ENCODE peak calls at places on chromosomes 3 and 15, in seven cellular contexts. One of them, this sample, is unnamed.

GRCh38 chr15:80455668-80456442 is 51.7 kb downstream of the ARNT2 start:
- DNase-seq in AG10803: peak; percentile 96
- DNase-seq in fibroblast of lung: peak; percentile 94
- DNase-seq in astrocyte: peak; percentile 92
- DNase-seq in nephron progenitor cell: peak; percentile 63
- DNase-seq in B cell: peak; percentile 59
- DNase-seq in SK-N-SH: peak; percentile 75
- DNase-seq in this sample: peak; percentile 93

GRCh38 chr15:47196057-47196456 is 521.2 kb upstream of the SEMA6D start:
- DNase-seq in AG10803: peak; percentile 83
- DNase-seq in fibroblast of lung: peak; percentile 76
- DNase-seq in astrocyte: peak; percentile 62
- DNase-seq in nephron progenitor cell: peak; percentile 87
- DNase-seq in B cell: peak; percentile 42
- DNase-seq in SK-N-SH: peak; percentile 70
- DNase-seq in this sample: peak; percentile 83

GRCh38 chr3:76372497-76372896 is 587.1 kb upstream of the ZNF717 start:
- DNase-seq in AG10803: no peak
- DNase-seq in fibroblast of lung: no peak
- DNase-seq in astrocyte: no peak
- DNase-seq in nephron progenitor cell: no peak
- DNase-seq in B cell: no peak
- DNase-seq in SK-N-SH: no peak
- DNase-seq in this sample: no peak

GRCh38 chr3:151058742-151059141 is 26.7 kb upstream of the MED12L start:
- DNase-seq in AG10803: no peak
- DNase-seq in fibroblast of lung: no peak
- DNase-seq in astrocyte: no peak
- DNase-seq in nephron progenitor cell: no peak
- DNase-seq in B cell: no peak
- DNase-seq in SK-N-SH: no peak
- DNase-seq in this sample: no peak

GRCh38 chr15:69468241-69469121 is 15.9 kb downstream of the RPLP1 start:
- DNase-seq in AG10803: no peak
- DNase-seq in fibroblast of lung: peak; percentile 92
- DNase-seq in astrocyte: peak; percentile 91
- DNase-seq in nephron progenitor cell: no peak
- DNase-seq in B cell: no peak
- DNase-seq in SK-N-SH: peak; percentile 38
- DNase-seq in this sample: peak; percentile 39

GRCh38 chr3:12752803-12753202 is 6.3 kb downstream of the TMEM40 start:
- DNase-seq in AG10803: peak; percentile 26
- DNase-seq in fibroblast of lung: peak; percentile 16
- DNase-seq in astrocyte: no peak
- DNase-seq in nephron progenitor cell: no peak
- DNase-seq in B cell: no peak
- DNase-seq in SK-N-SH: no peak
- DNase-seq in this sample: no peak

GRCh38 chr15:58447244-58448010 is 15.6 kb downstream of the LIPC start:
- DNase-seq in AG10803: peak; percentile 92
- DNase-seq in fibroblast of lung: peak; percentile 96
- DNase-seq in astrocyte: peak; percentile 97
- DNase-seq in nephron progenitor cell: no peak
- DNase-seq in B cell: no peak
- DNase-seq in SK-N-SH: no peak
- DNase-seq in this sample: no peak

GRCh38 chr3:193756536-193756935 is 163.5 kb downstream of the OPA1 start:
- DNase-seq in AG10803: no peak
- DNase-seq in fibroblast of lung: no peak
- DNase-seq in astrocyte: no peak
- DNase-seq in nephron progenitor cell: no peak
- DNase-seq in B cell: no peak
- DNase-seq in SK-N-SH: no peak
- DNase-seq in this sample: no peak

GRCh38 chr3:154074966-154075365 is 46.2 kb upstream of the ARHGEF26 start:
- DNase-seq in AG10803: no peak
- DNase-seq in fibroblast of lung: no peak
- DNase-seq in astrocyte: no peak
- DNase-seq in nephron progenitor cell: no peak
- DNase-seq in B cell: no peak
- DNase-seq in SK-N-SH: no peak
- DNase-seq in this sample: no peak

GRCh38 chr3:38102073-38102844 is 34.7 kb downstream of the ACAA1 start:
- DNase-seq in AG10803: no peak
- DNase-seq in fibroblast of lung: no peak
- DNase-seq in astrocyte: no peak
- DNase-seq in nephron progenitor cell: no peak
- DNase-seq in B cell: no peak
- DNase-seq in SK-N-SH: no peak
- DNase-seq in this sample: no peak

GRCh38 chr15:98907921-98908490 is 99.6 kb downstream of the PGPEP1L start:
- DNase-seq in AG10803: no peak
- DNase-seq in fibroblast of lung: no peak
- DNase-seq in astrocyte: no peak
- DNase-seq in nephron progenitor cell: no peak
- DNase-seq in B cell: no peak
- DNase-seq in SK-N-SH: no peak
- DNase-seq in this sample: no peak

GRCh38 chr15:79002631-79003030 is 57.8 kb upstream of the CTSH start:
- DNase-seq in AG10803: peak; percentile 61
- DNase-seq in fibroblast of lung: no peak
- DNase-seq in astrocyte: no peak
- DNase-seq in nephron progenitor cell: no peak
- DNase-seq in B cell: no peak
- DNase-seq in SK-N-SH: no peak
- DNase-seq in this sample: no peak

GRCh38 chr15:75307778-75308390 is 25.2 kb downstream of the GOLGA6D start:
- DNase-seq in AG10803: no peak
- DNase-seq in fibroblast of lung: no peak
- DNase-seq in astrocyte: no peak
- DNase-seq in nephron progenitor cell: peak; percentile 63
- DNase-seq in B cell: no peak
- DNase-seq in SK-N-SH: peak; percentile 69
- DNase-seq in this sample: peak; percentile 15

GRCh38 chr3:195224156-195224979 is 46.6 kb downstream of the XXYLT1 start:
- DNase-seq in AG10803: no peak
- DNase-seq in fibroblast of lung: no peak
- DNase-seq in astrocyte: no peak
- DNase-seq in nephron progenitor cell: no peak
- DNase-seq in B cell: no peak
- DNase-seq in SK-N-SH: no peak
- DNase-seq in this sample: no peak

GRCh38 chr15:80015156-80015555 is 44.2 kb upstream of the BCL2A1 start:
- DNase-seq in AG10803: no peak
- DNase-seq in fibroblast of lung: no peak
- DNase-seq in astrocyte: no peak
- DNase-seq in nephron progenitor cell: no peak
- DNase-seq in B cell: no peak
- DNase-seq in SK-N-SH: no peak
- DNase-seq in this sample: no peak

GRCh38 chr3:100089802-100090668 is 24.3 kb downstream of the FILIP1L start:
- DNase-seq in AG10803: peak; percentile 67
- DNase-seq in fibroblast of lung: peak; percentile 70
- DNase-seq in astrocyte: peak; percentile 55
- DNase-seq in nephron progenitor cell: no peak
- DNase-seq in B cell: no peak
- DNase-seq in SK-N-SH: no peak
- DNase-seq in this sample: peak; percentile 72

GRCh38 chr3:24952388-24952787 is 457.7 kb upstream of the THRB start:
- DNase-seq in AG10803: no peak
- DNase-seq in fibroblast of lung: no peak
- DNase-seq in astrocyte: no peak
- DNase-seq in nephron progenitor cell: no peak
- DNase-seq in B cell: no peak
- DNase-seq in SK-N-SH: no peak
- DNase-seq in this sample: no peak

GRCh38 chr15:76905013-76905839 is at the start of gene SCAPER:
- DNase-seq in AG10803: peak; percentile 84
- DNase-seq in fibroblast of lung: peak; percentile 85
- DNase-seq in astrocyte: peak; percentile 73
- DNase-seq in nephron progenitor cell: peak; percentile 97
- DNase-seq in B cell: peak; percentile 91
- DNase-seq in SK-N-SH: peak; percentile 97
- DNase-seq in this sample: peak; percentile 74

GRCh38 chr15:42723068-42723467 is 13.9 kb downstream of the CDAN1 start:
- DNase-seq in AG10803: no peak
- DNase-seq in fibroblast of lung: no peak
- DNase-seq in astrocyte: no peak
- DNase-seq in nephron progenitor cell: no peak
- DNase-seq in B cell: no peak
- DNase-seq in SK-N-SH: peak; percentile 11
- DNase-seq in this sample: no peak

GRCh38 chr15:34206016-34206415 is 3.9 kb downstream of the KATNBL1 start:
- DNase-seq in AG10803: no peak
- DNase-seq in fibroblast of lung: peak; percentile 78
- DNase-seq in astrocyte: peak; percentile 64
- DNase-seq in nephron progenitor cell: no peak
- DNase-seq in B cell: no peak
- DNase-seq in SK-N-SH: no peak
- DNase-seq in this sample: peak; percentile 19

GRCh38 chr3:182568756-182569155 is 224.5 kb upstream of the ATP11B start:
- DNase-seq in AG10803: no peak
- DNase-seq in fibroblast of lung: no peak
- DNase-seq in astrocyte: no peak
- DNase-seq in nephron progenitor cell: no peak
- DNase-seq in B cell: no peak
- DNase-seq in SK-N-SH: no peak
- DNase-seq in this sample: no peak

GRCh38 chr15:68652141-68652540 is 73.3 kb downstream of the CORO2B start:
- DNase-seq in AG10803: peak; percentile 45
- DNase-seq in fibroblast of lung: no peak
- DNase-seq in astrocyte: no peak
- DNase-seq in nephron progenitor cell: no peak
- DNase-seq in B cell: no peak
- DNase-seq in SK-N-SH: peak; percentile 41
- DNase-seq in this sample: no peak

GRCh38 chr3:114644372-114644771 is 350.5 kb downstream of the TIGIT start:
- DNase-seq in AG10803: no peak
- DNase-seq in fibroblast of lung: peak; percentile 39
- DNase-seq in astrocyte: no peak
- DNase-seq in nephron progenitor cell: no peak
- DNase-seq in B cell: no peak
- DNase-seq in SK-N-SH: no peak
- DNase-seq in this sample: no peak

GRCh38 chr3:11803977-11804903 is 42.4 kb downstream of the TAMM41 start:
- DNase-seq in AG10803: peak; percentile 73
- DNase-seq in fibroblast of lung: peak; percentile 50
- DNase-seq in astrocyte: peak; percentile 44
- DNase-seq in nephron progenitor cell: peak; percentile 27
- DNase-seq in B cell: peak; percentile 48
- DNase-seq in SK-N-SH: peak; percentile 57
- DNase-seq in this sample: peak; percentile 60

GRCh38 chr15:59993950-59994401 is 10.1 kb upstream of the FOXB1 start:
- DNase-seq in AG10803: no peak
- DNase-seq in fibroblast of lung: no peak
- DNase-seq in astrocyte: no peak
- DNase-seq in nephron progenitor cell: peak; percentile 48
- DNase-seq in B cell: no peak
- DNase-seq in SK-N-SH: peak; percentile 33
- DNase-seq in this sample: no peak
- TF ChIP-seq CTCF in AG10803: no peak
- TF ChIP-seq CTCF in fibroblast of lung: peak; percentile 13
- TF ChIP-seq CTCF in astrocyte: no peak
- TF ChIP-seq CTCF in nephron progenitor cell: peak; percentile 51
- TF ChIP-seq CTCF in B cell: no peak
- TF ChIP-seq CTCF in SK-N-SH: no peak
- TF ChIP-seq CTCF in this sample: peak; percentile 14

DNA sequence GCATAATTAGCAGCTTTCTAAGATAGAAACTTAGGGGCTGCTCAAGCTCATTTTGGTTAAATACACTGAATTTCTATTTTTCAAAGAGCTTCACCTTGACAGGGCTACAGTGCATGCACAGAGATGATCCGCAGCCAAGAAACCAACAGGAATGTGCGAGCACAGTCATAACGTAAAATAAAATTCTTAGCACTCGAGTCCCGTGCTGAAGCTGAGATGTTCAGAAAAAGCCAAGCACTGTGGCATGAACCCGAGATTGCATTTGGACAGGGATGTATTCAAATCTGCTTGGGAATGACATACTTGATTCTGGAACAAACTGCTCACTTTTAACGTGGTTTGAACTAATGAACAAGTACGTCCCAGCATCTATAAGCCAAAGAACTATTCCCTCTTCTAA is 340.3 kb downstream of the FOXP1 start:
- DNase-seq in AG10803: no peak
- DNase-seq in fibroblast of lung: peak; percentile 50
- DNase-seq in astrocyte: no peak
- DNase-seq in nephron progenitor cell: no peak
- DNase-seq in B cell: no peak
- DNase-seq in SK-N-SH: no peak
- DNase-seq in this sample: no peak
- TF ChIP-seq CTCF in AG10803: no peak
- TF ChIP-seq CTCF in fibroblast of lung: no peak
- TF ChIP-seq CTCF in astrocyte: no peak
- TF ChIP-seq CTCF in nephron progenitor cell: no peak
- TF ChIP-seq CTCF in B cell: no peak
- TF ChIP-seq CTCF in SK-N-SH: no peak
- TF ChIP-seq CTCF in this sample: no peak

GRCh38 chr15:31439328-31439727 is 112.7 kb downstream of the KLF13 start:
- DNase-seq in AG10803: no peak
- DNase-seq in fibroblast of lung: no peak
- DNase-seq in astrocyte: no peak
- DNase-seq in nephron progenitor cell: peak; percentile 23
- DNase-seq in B cell: no peak
- DNase-seq in SK-N-SH: no peak
- DNase-seq in this sample: no peak
- TF ChIP-seq CTCF in AG10803: peak; percentile 22
- TF ChIP-seq CTCF in fibroblast of lung: peak; percentile 13
- TF ChIP-seq CTCF in astrocyte: no peak
- TF ChIP-seq CTCF in nephron progenitor cell: no peak
- TF ChIP-seq CTCF in B cell: peak; percentile 5
- TF ChIP-seq CTCF in SK-N-SH: no peak
- TF ChIP-seq CTCF in this sample: peak; percentile 57

DNA sequence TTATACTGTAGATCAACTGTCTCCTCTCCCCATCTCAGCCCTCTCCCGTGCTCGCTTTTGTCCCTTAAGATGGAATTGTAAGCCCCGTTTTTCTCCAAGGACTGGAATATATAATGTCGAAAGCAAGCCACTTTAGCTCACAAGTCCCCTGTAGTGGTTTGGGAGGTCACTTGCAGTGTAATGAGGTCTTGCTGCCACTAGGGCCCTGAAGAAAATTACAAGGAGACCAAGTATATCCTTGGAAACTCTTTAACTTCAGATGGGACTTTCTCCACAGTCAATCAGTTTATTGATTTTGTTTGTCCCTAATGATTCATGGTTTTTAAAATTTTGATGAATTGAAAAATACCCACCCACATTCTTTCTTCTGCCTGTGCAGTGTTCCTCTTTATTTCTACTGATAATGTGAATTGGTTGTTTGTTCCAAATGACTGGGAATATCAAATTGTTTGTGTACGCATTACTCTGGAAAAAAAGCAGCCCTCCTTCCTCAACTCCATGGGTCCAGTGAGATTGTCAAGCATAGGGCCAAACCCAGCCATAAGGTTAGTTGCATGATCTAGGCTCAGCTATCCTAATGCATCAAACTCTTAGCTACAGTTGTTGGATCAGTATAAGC is 294.8 kb downstream of the MCTP2 start:
- DNase-seq in AG10803: no peak
- DNase-seq in fibroblast of lung: no peak
- DNase-seq in astrocyte: no peak
- DNase-seq in nephron progenitor cell: no peak
- DNase-seq in B cell: no peak
- DNase-seq in SK-N-SH: no peak
- DNase-seq in this sample: no peak
- TF ChIP-seq CTCF in AG10803: peak; percentile 6
- TF ChIP-seq CTCF in fibroblast of lung: peak; percentile 28
- TF ChIP-seq CTCF in astrocyte: no peak
- TF ChIP-seq CTCF in nephron progenitor cell: peak; percentile 54
- TF ChIP-seq CTCF in B cell: peak; percentile 61
- TF ChIP-seq CTCF in SK-N-SH: no peak
- TF ChIP-seq CTCF in this sample: peak; percentile 53

This sample was measured in HFFc6.